ENCODE peak calls at places on chromosomes 6 and 20, in ten cellular contexts. C is osteoblast; Z is H9; Y is fibroblast of lung; A is ascending aorta; K is naive thymus-derived CD4-positive, alpha-beta T cell; L is heart right ventricle; U is CD4-positive, CD25-positive, alpha-beta regulatory T cell; W is thoracic aorta; E is small intestine. B is an unnamed sample.

GRCh38 chr6:78025501-78025900 is 372.7 kb downstream of the MEI4 start:
- DNase-seq in C (no peak), Z (no peak), Y (no peak), A (no peak), K (no peak), L (no peak), U (no peak), W (no peak), E (no peak), B (no peak)

GRCh38 chr6:33815854-33816253 is 12.1 kb upstream of the MLN start:
- DNase-seq in C (peak; percentile 76), Z (peak; percentile 84), Y (peak; percentile 11), A (no peak), K (no peak), L (no peak), U (peak; percentile 36), W (no peak), E (peak; percentile 25), B (no peak)

GRCh38 chr6:134198093-134198492 is 119.8 kb downstream of the SGK1 start:
- DNase-seq in C (no peak), Z (no peak), Y (peak; percentile 31), A (no peak), K (no peak), L (no peak), U (no peak), W (no peak), E (peak; percentile 69), B (no peak)

GRCh38 chr6:129454482-129454881 is 255.5 kb downstream of the ARHGAP18 start:
- DNase-seq in C (no peak), Z (no peak), Y (no peak), A (no peak), K (no peak), L (no peak), U (no peak), W (no peak), E (no peak), B (no peak)

GRCh38 chr6:161828355-161828754 is 554.5 kb upstream of the AGPAT4 start:
- DNase-seq in C (no peak), Z (no peak), Y (no peak), A (no peak), K (no peak), L (no peak), U (no peak), W (no peak), E (no peak), B (no peak)

GRCh38 chr6:11434565-11435326 is 102.8 kb upstream of the TMEM170B start:
- DNase-seq in C (peak; percentile 54), Z (no peak), Y (peak; percentile 87), A (no peak), K (no peak), L (no peak), U (no peak), W (peak; percentile 16), E (peak; percentile 98), B (no peak)

GRCh38 chr6:167469655-167470054 is 144.8 kb downstream of the TTLL2 start:
- DNase-seq in C (no peak), Z (no peak), Y (no peak), A (no peak), K (no peak), L (peak; percentile 69), U (no peak), W (no peak), E (no peak), B (no peak)

GRCh38 chr6:140915001-140915950 is 1217.4 kb upstream of the GJE1 start:
- DNase-seq in C (no peak), Z (no peak), Y (no peak), A (no peak), K (no peak), L (no peak), U (no peak), W (no peak), E (no peak), B (no peak)

GRCh38 chr20:40763646-40764295 is 74.7 kb upstream of the MAFB start:
- DNase-seq in C (no peak), Z (no peak), Y (peak; percentile 16), A (no peak), K (no peak), L (no peak), U (no peak), W (peak; percentile 46), E (no peak), B (no peak)

GRCh38 chr6:93675856-93676255 is 256.5 kb upstream of the EPHA7 start:
- DNase-seq in C (no peak), Z (no peak), Y (no peak), A (no peak), K (no peak), L (no peak), U (no peak), W (no peak), E (no peak), B (no peak)

GRCh38 chr6:112251170-112251945 is 3.0 kb downstream of the LAMA4 start:
- DNase-seq in C (peak; percentile 66), Z (no peak), Y (peak; percentile 86), A (no peak), K (no peak), L (peak; percentile 23), U (no peak), W (no peak), E (no peak), B (no peak)

DNA sequence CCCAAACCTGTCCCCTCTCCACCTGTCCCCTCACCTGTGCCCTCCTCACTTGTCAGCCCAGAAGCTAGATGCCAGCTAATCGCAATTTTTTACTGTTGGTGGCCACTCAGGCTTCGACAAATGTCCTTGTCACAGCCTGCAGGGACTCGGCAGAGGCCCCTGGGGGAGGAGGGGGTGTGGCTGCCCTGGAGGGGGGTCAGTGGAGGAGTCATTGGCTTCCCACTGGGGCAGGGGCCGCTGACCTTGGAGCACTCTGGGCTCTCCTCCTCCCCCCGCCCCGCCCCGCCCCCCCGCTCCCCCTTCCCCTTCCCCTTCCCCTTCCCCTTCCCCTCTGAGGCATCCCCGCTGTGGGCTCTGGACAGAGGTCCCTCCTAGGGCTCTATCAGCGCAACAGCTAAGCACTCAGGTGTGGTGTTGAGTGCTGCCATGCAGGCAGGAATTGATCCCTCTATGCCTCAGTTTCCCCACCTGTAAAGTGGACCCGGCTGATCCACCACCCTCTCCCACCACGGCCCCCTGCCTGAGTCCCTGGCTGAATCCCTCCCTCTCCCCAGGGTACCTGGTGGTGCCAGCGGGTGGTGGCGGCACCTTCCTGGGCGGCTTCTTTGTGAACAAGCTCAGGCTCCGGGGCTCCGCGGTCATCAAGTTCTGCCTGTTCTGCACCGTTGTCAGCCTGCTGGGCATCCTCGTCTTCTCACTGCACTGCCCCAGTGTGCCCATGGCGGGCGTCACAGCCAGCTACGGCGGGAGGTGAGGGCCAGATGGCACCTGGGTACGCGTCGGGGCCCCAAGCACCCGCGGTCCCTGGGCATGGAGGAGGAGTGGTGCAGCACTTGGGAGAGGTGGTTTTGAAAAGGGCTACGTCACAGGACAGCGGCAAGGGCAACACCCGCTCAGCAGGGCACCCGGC is 23.8 kb downstream of the SLCO4A1 start:
- DNase-seq in C (no peak), Z (no peak), Y (no peak), A (no peak), K (no peak), L (no peak), U (no peak), W (no peak), E (peak; percentile 52), B (no peak)
- H3K27ac ChIP-seq in C (no peak overlapping the region), Z (no peak overlapping the region), Y (no peak overlapping the region), A (no peak overlapping the region), K (no peak overlapping the region), L (no peak overlapping the region), U (no peak overlapping the region), W (no peak overlapping the region), E (peak overlapping the region; percentile 92), B (no peak overlapping the region)

GRCh38 chr6:149311293-149311692 is 6.2 kb upstream of the TAB2 start:
- DNase-seq in C (no peak), Z (no peak), Y (no peak), A (no peak), K (no peak), L (no peak), U (no peak), W (no peak), E (no peak), B (no peak)

GRCh38 chr6:149302723-149303122 is 14.8 kb upstream of the TAB2 start:
- DNase-seq in C (no peak), Z (no peak), Y (no peak), A (no peak), K (no peak), L (no peak), U (no peak), W (no peak), E (no peak), B (no peak)

GRCh38 chr6:149303468-149303867 is 14.0 kb upstream of the TAB2 start:
- DNase-seq in C (no peak), Z (no peak), Y (no peak), A (no peak), K (no peak), L (no peak), U (no peak), W (no peak), E (no peak), B (no peak)

GRCh38 chr6:149305372-149305771 is 12.1 kb upstream of the TAB2 start:
- DNase-seq in C (no peak), Z (no peak), Y (no peak), A (no peak), K (no peak), L (no peak), U (no peak), W (no peak), E (no peak), B (no peak)

GRCh38 chr6:149306967-149307366 is 10.5 kb upstream of the TAB2 start:
- DNase-seq in C (no peak), Z (no peak), Y (peak; percentile 43), A (no peak), K (no peak), L (no peak), U (no peak), W (no peak), E (no peak), B (no peak)
- H3K27ac ChIP-seq in C (no peak overlapping the region), Z (no peak overlapping the region), Y (no peak overlapping the region), A (no peak overlapping the region), K (no peak overlapping the region), L (no peak overlapping the region), U (no peak overlapping the region), W (no peak overlapping the region), E (no peak overlapping the region), B (no peak overlapping the region)

GRCh38 chr6:119542037-119542436 is 192.5 kb upstream of the MAN1A1 start:
- DNase-seq in C (no peak), Z (no peak), Y (no peak), A (no peak), K (no peak), L (no peak), U (no peak), W (no peak), E (no peak), B (no peak)
- H3K27ac ChIP-seq in C (peak overlapping the region; percentile 85), Z (no peak overlapping the region), Y (peak overlapping the region; percentile 80), A (no peak overlapping the region), K (no peak overlapping the region), L (no peak overlapping the region), U (no peak overlapping the region), W (no peak overlapping the region), E (no peak overlapping the region), B (no peak overlapping the region)

DNA sequence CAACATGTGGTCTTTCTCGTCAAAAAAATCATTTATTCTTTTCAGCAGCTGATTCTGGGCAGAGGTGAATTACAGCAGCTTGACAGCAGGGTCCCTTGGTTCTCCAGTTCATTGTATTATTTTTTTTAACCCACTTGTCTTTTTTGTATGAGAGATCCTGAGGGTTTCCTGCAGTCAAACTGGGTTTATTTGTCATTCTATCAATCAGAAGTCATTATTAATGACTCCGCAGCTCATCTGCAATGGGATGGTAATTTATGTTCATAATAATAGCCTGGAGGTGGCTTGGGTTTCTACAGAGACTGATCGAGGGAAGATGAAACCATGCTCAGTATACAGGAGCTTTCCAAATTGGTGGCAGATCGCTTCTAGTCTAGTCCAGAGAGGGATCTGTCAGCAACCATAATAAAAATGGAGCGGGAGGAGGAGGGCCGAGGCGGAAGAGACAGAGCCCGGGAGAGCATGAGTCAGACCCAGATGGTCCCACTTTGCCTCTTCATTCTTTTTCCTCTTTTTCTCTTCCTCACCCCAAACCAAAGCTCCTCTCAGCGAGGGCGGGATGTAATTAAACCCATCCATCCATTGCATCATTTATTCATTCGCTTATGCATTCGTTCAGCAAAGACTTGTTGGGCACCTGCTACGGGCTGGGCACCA is 22.5 kb downstream of the EDN3 start:
- DNase-seq in C (no peak), Z (no peak), Y (no peak), A (no peak), K (no peak), L (no peak), U (no peak), W (no peak), E (no peak), B (no peak)
- H3K27ac ChIP-seq in C (no peak overlapping the region), Z (no peak overlapping the region), Y (no peak overlapping the region), A (no peak overlapping the region), K (no peak overlapping the region), L (no peak overlapping the region), U (no peak overlapping the region), W (no peak overlapping the region), E (no peak overlapping the region), B (no peak overlapping the region)

B was measured in CD8-positive, alpha-beta memory T cell.